ENCODE peak calls at places on chromosomes 3 and 15, in eight cellular contexts. L is stimulated activated CD4-positive, alpha-beta T cell treated with anti-CD3 and anti-CD28 coated beads, Interleukin-12 subunit alpha, Interleukin-12 subunit beta, amount 100 ng/mL, for 48 hours; O is MCF 10A; U is NCI-H146; J is GM23248; D is activated CD8-positive, alpha-beta T cell treated with anti-CD3 and anti-CD28 coated beads for 36 hours; E is substantia nigra; K is T-cell. V is an unnamed sample.

GRCh38 chr3:123546133-123546755 is 38.6 kb downstream of the HACD2 start:
- DNase-seq in O (peak; percentile 8), J (peak; percentile 58), D (no peak), E (no peak), U (no peak), K (no peak), L (no peak), V (no peak)

GRCh38 chr15:90266485-90266884 is 1.0 kb downstream of the NGRN start:
- DNase-seq in O (peak; percentile 16), U (no peak), K (no peak), E (no peak), D (peak; percentile 50), L (no peak), J (peak; percentile 81), V (no peak)

GRCh38 chr3:178291971-178292370 is 244.3 kb upstream of the KCNMB2 start:
- DNase-seq in L (no peak), E (no peak), U (no peak), O (no peak), K (no peak), J (no peak), D (no peak), V (no peak)

GRCh38 chr15:69074011-69074842 is 59.7 kb downstream of the NOX5 start:
- DNase-seq in O (peak; percentile 73), D (no peak), J (peak; percentile 67), K (no peak), L (no peak), U (peak; percentile 87), E (no peak), V (no peak)

GRCh38 chr3:64199933-64200332 is 25.3 kb downstream of the PRICKLE2 start:
- DNase-seq in D (no peak), L (no peak), J (no peak), E (no peak), O (no peak), K (no peak), U (no peak), V (no peak)

GRCh38 chr3:172125963-172126403 is 86.6 kb downstream of the FNDC3B start:
- DNase-seq in E (no peak), D (peak; percentile 19), O (no peak), L (no peak), K (no peak), J (peak; percentile 86), U (no peak), V (no peak)

GRCh38 chr15:75646944-75647364 is 758 bp upstream of the SNX33 start:
- DNase-seq in J (no peak), U (no peak), L (no peak), O (peak; percentile 25), E (no peak), K (no peak), D (no peak), V (no peak)

GRCh38 chr3:72152551-72153476 is 367.9 kb upstream of the PROK2 start:
- DNase-seq in U (peak; percentile 13), D (no peak), E (no peak), J (peak; percentile 85), O (peak; percentile 49), K (no peak), L (no peak), V (no peak)

GRCh38 chr3:175316799-175317198 is 457.7 kb downstream of the NAALADL2 start:
- DNase-seq in O (no peak), K (no peak), D (no peak), J (no peak), E (no peak), U (peak; percentile 55), L (no peak), V (no peak)

GRCh38 chr15:81061490-81062235 is 60.9 kb downstream of the TLNRD1 start:
- DNase-seq in J (no peak), E (no peak), K (no peak), L (no peak), U (no peak), O (no peak), D (no peak), V (no peak)

GRCh38 chr3:29064085-29064484 is 216.8 kb upstream of the RBMS3 start:
- DNase-seq in J (peak; percentile 54), O (no peak), K (no peak), D (no peak), L (no peak), E (no peak), U (no peak), V (no peak)

GRCh38 chr3:106534206-106534605 is 665.4 kb upstream of the CBLB start:
- DNase-seq in D (peak; percentile 77), J (peak; percentile 4), K (peak; percentile 1), O (peak; percentile 49), E (no peak), U (no peak), L (peak; percentile 46), V (peak; percentile 3)